ENCODE peak calls at places on chromosomes 11 and 22, in four cellular contexts. S is K562, L is H1, Q is GM12878. R is an unnamed sample.

GRCh38 chr11:126152586-126152985 is 58.9 kb downstream of the RPUSD4 start:
- DNase-seq in S (no peak), L (no peak), Q (no peak), R (no peak)

GRCh38 chr11:45959851-45960250 is 37.4 kb downstream of the LARGE2 start:
- DNase-seq in S (no peak), L (no peak), Q (no peak), R (no peak)

GRCh38 chr11:66725114-66725513 is 3.9 kb downstream of the SPTBN2 start:
- DNase-seq in S (no peak), L (no peak), Q (no peak), R (no peak)

GRCh38 chr11:1547467-1548098 is 24.5 kb downstream of the DUSP8 start:
- DNase-seq in S (no peak), L (peak), Q (no peak), R (no peak)

GRCh38 chr11:118791961-118792578 is 1.1 kb upstream of the DDX6 start:
- DNase-seq in S (peak), L (peak), Q (no peak), R (no peak)

GRCh38 chr11:63996512-63996911 is 10.3 kb downstream of the OTUB1 start:
- DNase-seq in S (no peak), L (no peak), Q (no peak), R (no peak)

GRCh38 chr11:44829838-44830237 is 103.1 kb downstream of the TSPAN18 start:
- DNase-seq in S (no peak), L (no peak), Q (no peak), R (no peak)

GRCh38 chr11:11988099-11988651 is 20.3 kb downstream of the DKK3 start:
- DNase-seq in S (no peak), L (no peak), Q (no peak), R (no peak)

GRCh38 chr11:113663567-113663966 is 42.5 kb downstream of the TMPRSS5 start:
- DNase-seq in S (peak), L (no peak), Q (no peak), R (no peak)

GRCh38 chr11:27350503-27350902 is 12.5 kb downstream of the CCDC34 start:
- DNase-seq in S (no peak), L (no peak), Q (no peak), R (no peak)

GRCh38 chr11:72673943-72674828 is at the start of gene PDE2A:
- DNase-seq in S (no peak), L (peak), Q (no peak), R (no peak)

GRCh38 chr11:83000381-83000780 is 71.3 kb downstream of the RAB30 start:
- DNase-seq in S (no peak), L (no peak), Q (no peak), R (no peak)

GRCh38 chr11:126341760-126342161 is 13.7 kb upstream of the ST3GAL4 start:
- DNase-seq in S (no peak), L (no peak), Q (no peak), R (no peak)

GRCh38 chr11:67120456-67120855 is 1.4 kb downstream of the KDM2A start:
- DNase-seq in S (no peak), L (no peak), Q (no peak), R (no peak)

GRCh38 chr11:60118333-60118732 is 29.9 kb downstream of the MS4A2 start:
- DNase-seq in S (no peak), L (no peak), Q (no peak), R (no peak)

GRCh38 chr11:113395782-113396336 is 8.3 kb downstream of the ANKK1 start:
- DNase-seq in S (no peak), L (no peak), Q (no peak), R (no peak)

GRCh38 chr11:47846998-47847397 is 1.2 kb downstream of the NUP160 start:
- DNase-seq in S (no peak), L (no peak), Q (no peak), R (no peak)

GRCh38 chr11:116603783-116604323 is 168.9 kb downstream of the BUD13 start:
- DNase-seq in S (no peak), L (no peak), Q (no peak), R (no peak)

GRCh38 chr11:15743244-15743629 is 613.1 kb downstream of the SOX6 start:
- DNase-seq in S (no peak), L (no peak), Q (no peak), R (no peak)

GRCh38 chr11:12066799-12067508 is 43.4 kb upstream of the MICAL2 start:
- DNase-seq in S (no peak), L (no peak), Q (no peak), R (no peak)

GRCh38 chr11:96168623-96169022 is 174.4 kb downstream of the MAML2 start:
- DNase-seq in S (no peak), L (no peak), Q (no peak), R (no peak)

GRCh38 chr11:61999141-61999975 is 31.9 kb upstream of the FTH1 start:
- DNase-seq in S (no peak), L (no peak), Q (no peak), R (no peak)

GRCh38 chr11:3196161-3197043 is 22.2 kb downstream of the MRGPRG start:
- DNase-seq in S (no peak), L (peak), Q (no peak), R (no peak)

GRCh38 chr11:57742087-57742452 is 779 bp downstream of the SELENOH start:
- DNase-seq in S (peak), L (no peak), Q (no peak), R (no peak)

GRCh38 chr11:110177057-110177397 is 83.8 kb downstream of the ZC3H12C start:
- DNase-seq in S (no peak), L (no peak), Q (no peak), R (no peak)

GRCh38 chr11:81092517-81092916 is 1641.1 kb downstream of the FAM181B start:
- DNase-seq in S (no peak), L (no peak), Q (no peak), R (no peak)

GRCh38 chr11:2204361-2205213 is 33.0 kb upstream of the TH start:
- DNase-seq in S (no peak), L (peak), Q (no peak), R (no peak)

GRCh38 chr11:16792426-16792825 is 54.0 kb downstream of the C11orf58 start:
- DNase-seq in S (no peak), L (no peak), Q (no peak), R (no peak)

GRCh38 chr11:16793009-16793408 is 54.6 kb downstream of the C11orf58 start:
- DNase-seq in S (no peak), L (no peak), Q (no peak), R (no peak)

GRCh38 chr11:16795146-16795545 is 56.7 kb downstream of the C11orf58 start:
- DNase-seq in S (no peak), L (no peak), Q (no peak), R (no peak)

GRCh38 chr11:16794047-16794818 is 55.8 kb downstream of the C11orf58 start:
- DNase-seq in S (no peak), L (no peak), Q (no peak), R (no peak)

DNA sequence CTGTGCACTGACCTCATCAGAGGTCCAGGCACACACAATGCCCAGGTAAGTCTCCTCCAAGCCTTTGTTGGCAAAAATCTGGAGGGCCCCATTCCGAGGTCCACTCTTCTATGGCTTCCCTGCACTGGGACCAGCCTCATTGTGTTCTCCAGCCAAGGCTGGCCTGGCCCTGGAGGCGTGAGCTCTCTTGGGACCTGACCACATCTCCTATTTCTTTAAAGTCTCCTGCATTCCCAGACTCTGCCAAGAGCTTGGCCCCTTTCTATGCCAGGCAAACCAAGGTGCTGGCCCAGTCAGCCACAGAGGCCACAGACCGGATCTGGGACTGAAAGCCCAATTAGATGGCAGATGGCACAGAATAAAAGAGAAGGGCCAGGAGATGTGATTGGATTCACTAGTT is 55.1 kb downstream of the C11orf58 start:
- DNase-seq in S (no peak), L (no peak), Q (no peak), R (no peak)
- TF ChIP-seq ATF3 in S (no peak), L (no peak), Q (no peak), R (no peak)

GRCh38 chr11:9280655-9281301 is 15.6 kb upstream of the DENND5A start:
- DNase-seq in S (no peak), L (peak), Q (peak), R (no peak)
- TF ChIP-seq EGR1 in S (no peak), L (no peak), Q (no peak), R (no peak)

GRCh38 chr22:49826603-49827306 is 918 bp downstream of the BRD1 start:
- DNase-seq in S (peak), L (peak), Q (no peak), R (no peak)
- TF ChIP-seq ATF3 in S (no peak), L (no peak), Q (no peak), R (no peak)

GRCh38 chr22:32044913-32045312 is 1.9 kb downstream of the SLC5A1 start:
- DNase-seq in S (no peak), L (no peak), Q (no peak), R (no peak)
- TF ChIP-seq EGR1 in S (no peak), L (no peak), Q (no peak), R (no peak)

GRCh38 chr11:71338806-71339177 is 86.4 kb upstream of the SHANK2 start:
- DNase-seq in S (no peak), L (no peak), Q (no peak), R (no peak)
- TF ChIP-seq ATF3 in S (no peak), L (no peak), Q (no peak), R (no peak)

GRCh38 chr11:65617136-65617850 is 1.7 kb downstream of the PCNX3 start:
- DNase-seq in S (no peak), L (no peak), Q (no peak), R (no peak)

GRCh38 chr11:65618763-65619162 is 3.2 kb downstream of the PCNX3 start:
- DNase-seq in S (no peak), L (no peak), Q (no peak), R (no peak)

GRCh38 chr11:65619281-65619928 is 3.8 kb downstream of the PCNX3 start:
- DNase-seq in S (no peak), L (no peak), Q (no peak), R (no peak)

GRCh38 chr11:65616575-65617001 is 1.0 kb downstream of the PCNX3 start:
- DNase-seq in S (no peak), L (no peak), Q (no peak), R (no peak)

GRCh38 chr11:65617990-65618751 is 2.6 kb downstream of the PCNX3 start:
- DNase-seq in S (no peak), L (no peak), Q (no peak), R (no peak)
- TF ChIP-seq EGR1 in S (no peak), L (no peak), Q (no peak), R (no peak)

DNA sequence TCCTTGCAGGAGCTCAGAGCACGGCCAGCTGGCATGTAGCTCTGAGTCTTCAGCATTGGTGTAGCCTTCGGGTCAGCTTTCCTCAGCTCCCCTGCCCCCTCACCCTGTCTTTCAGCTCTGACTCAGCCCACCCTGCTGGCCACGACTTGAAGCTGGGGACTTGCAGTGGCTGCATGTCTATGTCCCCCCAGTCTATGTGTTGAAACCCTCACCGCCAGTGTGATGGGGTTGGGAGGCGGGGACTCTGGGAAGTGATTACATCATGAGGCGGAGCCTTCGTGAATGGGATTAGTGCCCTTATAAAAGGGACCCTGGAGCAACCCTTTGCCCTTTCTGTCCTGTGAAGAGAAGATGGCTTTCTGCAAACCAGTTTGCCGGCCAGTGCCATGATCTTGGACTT is 111.1 kb downstream of the CTTN start:
- DNase-seq in S (no peak), L (no peak), Q (no peak), R (no peak)
- TF ChIP-seq ATF3 in S (no peak), L (no peak), Q (no peak), R (no peak)

GRCh38 chr22:40651057-40651456 is 14.5 kb upstream of the MRTFA start:
- DNase-seq in S (no peak), L (no peak), Q (no peak), R (no peak)
- TF ChIP-seq EGR1 in S (no peak), L (no peak), Q (no peak), R (no peak)